ENCODE peak calls at places on chromosomes 16 and 17, in ten cellular contexts. T is lung, Z is IMR-90, P is tibial artery, N is heart right ventricle, G is dorsolateral prefrontal cortex, H is cardiac muscle cell, V is brain microvascular endothelial cell, S is spleen, C is esophagus squamous epithelium. B is an unnamed sample.

GRCh38 chr17:64580384-64581307 is 73.9 kb downstream of the CEP95 start:
- DNase-seq in T (no peak), Z (no peak), P (no peak), N (no peak), G (no peak), H (no peak), V (no peak), S (no peak), C (no peak), B (no peak)

GRCh38 chr16:371729-372521 is 1.6 kb upstream of the MRPL28 start:
- DNase-seq in T (no peak), Z (no peak), P (no peak), N (no peak), G (no peak), H (no peak), V (no peak), S (peak), C (no peak), B (peak)

GRCh38 chr17:29048440-29049360 is 5.8 kb downstream of the PIPOX start:
- DNase-seq in T (no peak), Z (peak), P (no peak), N (no peak), G (no peak), H (peak), V (peak), S (no peak), C (no peak), B (no peak)

GRCh38 chr16:56317998-56318912 is 107.1 kb downstream of the AMFR start:
- DNase-seq in T (peak), Z (peak), P (peak), N (peak), G (peak), H (peak), V (peak), S (peak), C (no peak), B (peak)

GRCh38 chr17:42596386-42596785 is 12.8 kb downstream of the RETREG3 start:
- DNase-seq in T (no peak), Z (no peak), P (no peak), N (no peak), G (no peak), H (no peak), V (no peak), S (no peak), C (no peak), B (no peak)

GRCh38 chr16:1385232-1385631 is 29.3 kb downstream of the UNKL start:
- DNase-seq in T (no peak), Z (no peak), P (no peak), N (no peak), G (no peak), H (no peak), V (no peak), S (no peak), C (no peak), B (no peak)

GRCh38 chr17:48483004-48483403 is 47.8 kb downstream of the HOXB1 start:
- DNase-seq in T (no peak), Z (no peak), P (no peak), N (no peak), G (no peak), H (no peak), V (no peak), S (no peak), C (no peak), B (no peak)

GRCh38 chr16:67528222-67528869 is at the start of gene RIPOR1:
- DNase-seq in T (no peak), Z (no peak), P (peak), N (peak), G (no peak), H (peak), V (no peak), S (peak), C (no peak), B (peak)

GRCh38 chr16:88649924-88650748 is 717 bp downstream of the CYBA start:
- DNase-seq in T (no peak), Z (peak), P (peak), N (peak), G (no peak), H (peak), V (no peak), S (peak), C (no peak), B (peak)

GRCh38 chr16:12186774-12187335 is 210.3 kb downstream of the SNX29 start:
- DNase-seq in T (no peak), Z (peak), P (no peak), N (no peak), G (no peak), H (no peak), V (peak), S (no peak), C (no peak), B (no peak)

GRCh38 chr17:79609616-79610150 is 1.2 kb downstream of the RBFOX3 start:
- DNase-seq in T (no peak), Z (no peak), P (no peak), N (no peak), G (no peak), H (no peak), V (no peak), S (no peak), C (no peak), B (no peak)

GRCh38 chr16:47905771-47906170 is 250.0 kb downstream of the ABCC12 start:
- DNase-seq in T (no peak), Z (peak), P (no peak), N (no peak), G (no peak), H (no peak), V (peak), S (no peak), C (no peak), B (no peak)

GRCh38 chr16:75017670-75018525 is 19.1 kb downstream of the ZNRF1 start:
- DNase-seq in T (no peak), Z (no peak), P (no peak), N (no peak), G (no peak), H (no peak), V (no peak), S (no peak), C (no peak), B (no peak)

GRCh38 chr16:49127103-49127502 is 154.5 kb downstream of the CBLN1 start:
- DNase-seq in T (no peak), Z (no peak), P (no peak), N (no peak), G (no peak), H (peak), V (no peak), S (no peak), C (no peak), B (no peak)

GRCh38 chr17:81813371-81813684 is 9.4 kb downstream of the GCGR start:
- DNase-seq in T (no peak), Z (no peak), P (no peak), N (no peak), G (no peak), H (no peak), V (no peak), S (no peak), C (no peak), B (no peak)

GRCh38 chr17:71821512-71821911 is 299.3 kb upstream of the SOX9 start:
- DNase-seq in T (no peak), Z (no peak), P (no peak), N (no peak), G (no peak), H (no peak), V (no peak), S (no peak), C (no peak), B (no peak)

GRCh38 chr17:3385869-3386816 is at the start of gene OR3A2:
- DNase-seq in T (no peak), Z (no peak), P (no peak), N (no peak), G (no peak), H (no peak), V (no peak), S (no peak), C (no peak), B (no peak)

GRCh38 chr16:30395155-30395991 is at the start of gene ZNF48:
- DNase-seq in T (peak), Z (peak), P (peak), N (peak), G (peak), H (peak), V (peak), S (peak), C (no peak), B (peak)

GRCh38 chr17:42288078-42288984 is at the start of gene STAT5A:
- DNase-seq in T (peak), Z (peak), P (peak), N (peak), G (peak), H (peak), V (peak), S (peak), C (peak), B (peak)

GRCh38 chr17:73182616-73183310 is 10.1 kb upstream of the COG1 start:
- DNase-seq in T (no peak), Z (no peak), P (peak), N (no peak), G (no peak), H (no peak), V (no peak), S (no peak), C (no peak), B (no peak)

GRCh38 chr17:49779730-49780220 is 8.7 kb upstream of the KAT7 start:
- DNase-seq in T (no peak), Z (peak), P (no peak), N (no peak), G (peak), H (peak), V (peak), S (no peak), C (no peak), B (no peak)

GRCh38 chr17:79814966-79815835 is 18.3 kb upstream of the CBX8 start:
- DNase-seq in T (peak), Z (no peak), P (no peak), N (peak), G (no peak), H (no peak), V (no peak), S (no peak), C (no peak), B (peak)

GRCh38 chr16:84065536-84066132 is 23.0 kb upstream of the SLC38A8 start:
- DNase-seq in T (no peak), Z (peak), P (no peak), N (no peak), G (peak), H (peak), V (peak), S (peak), C (no peak), B (no peak)

GRCh38 chr17:8900626-8901585 is 33.4 kb upstream of the PIK3R6 start:
- DNase-seq in T (no peak), Z (no peak), P (peak), N (no peak), G (no peak), H (no peak), V (no peak), S (no peak), C (no peak), B (no peak)

GRCh38 chr16:912684-913613 is 57.8 kb downstream of the LMF1 start:
- DNase-seq in T (no peak), Z (no peak), P (no peak), N (no peak), G (peak), H (no peak), V (no peak), S (no peak), C (no peak), B (no peak)

GRCh38 chr17:40349477-40350409 is 14.8 kb downstream of the GJD3 start:
- DNase-seq in T (no peak), Z (peak), P (no peak), N (no peak), G (no peak), H (no peak), V (no peak), S (peak), C (no peak), B (no peak)

GRCh38 chr17:2025220-2025621 is at the start of gene RTN4RL1:
- DNase-seq in T (peak), Z (no peak), P (peak), N (peak), G (peak), H (peak), V (no peak), S (peak), C (no peak), B (peak)

GRCh38 chr16:72894291-72895151 is 153.4 kb downstream of the ZFHX3 start:
- DNase-seq in T (no peak), Z (peak), P (peak), N (no peak), G (no peak), H (no peak), V (peak), S (no peak), C (no peak), B (no peak)

GRCh38 chr17:29583324-29584248 is 5.9 kb downstream of the GIT1 start:
- DNase-seq in T (no peak), Z (no peak), P (no peak), N (no peak), G (no peak), H (no peak), V (no peak), S (no peak), C (no peak), B (no peak)

GRCh38 chr16:12735805-12736204 is 67.9 kb downstream of the CPPED1 start:
- DNase-seq in T (no peak), Z (no peak), P (no peak), N (no peak), G (no peak), H (no peak), V (no peak), S (no peak), C (no peak), B (no peak)

GRCh38 chr16:26569793-26570192 is 496.9 kb upstream of the C16orf82 start:
- DNase-seq in T (no peak), Z (no peak), P (no peak), N (no peak), G (peak), H (peak), V (no peak), S (no peak), C (no peak), B (no peak)

GRCh38 chr16:78286076-78286475 is 186.6 kb downstream of the WWOX start:
- DNase-seq in T (no peak), Z (no peak), P (no peak), N (no peak), G (no peak), H (no peak), V (no peak), S (no peak), C (no peak), B (no peak)

GRCh38 chr16:31135535-31136286 is at the start of gene PRSS8:
- DNase-seq in T (peak), Z (no peak), P (peak), N (no peak), G (no peak), H (peak), V (no peak), S (no peak), C (no peak), B (peak)

GRCh38 chr16:30527635-30528178 is 1.3 kb upstream of the ZNF768 start:
- DNase-seq in T (no peak), Z (no peak), P (no peak), N (no peak), G (no peak), H (no peak), V (no peak), S (peak), C (no peak), B (peak)

GRCh38 chr16:4298761-4299522 is 16.9 kb upstream of the GLIS2 start:
- DNase-seq in T (peak), Z (peak), P (peak), N (peak), G (peak), H (peak), V (peak), S (no peak), C (no peak), B (peak)

GRCh38 chr16:86325360-86325759 is 185.0 kb upstream of the FOXF1 start:
- DNase-seq in T (no peak), Z (no peak), P (no peak), N (no peak), G (no peak), H (no peak), V (no peak), S (no peak), C (no peak), B (no peak)

GRCh38 chr16:77307764-77308561 is 108.8 kb downstream of the SYCE1L start:
- DNase-seq in T (no peak), Z (peak), P (no peak), N (no peak), G (no peak), H (no peak), V (peak), S (no peak), C (no peak), B (no peak)

GRCh38 chr17:80692931-80693467 is 148.4 kb downstream of the RPTOR start:
- DNase-seq in T (no peak), Z (no peak), P (no peak), N (no peak), G (no peak), H (no peak), V (no peak), S (no peak), C (no peak), B (no peak)

GRCh38 chr17:16300554-16300953 is 52.7 kb downstream of the CENPV start:
- DNase-seq in T (no peak), Z (no peak), P (no peak), N (no peak), G (no peak), H (no peak), V (no peak), S (no peak), C (no peak), B (no peak)

DNA sequence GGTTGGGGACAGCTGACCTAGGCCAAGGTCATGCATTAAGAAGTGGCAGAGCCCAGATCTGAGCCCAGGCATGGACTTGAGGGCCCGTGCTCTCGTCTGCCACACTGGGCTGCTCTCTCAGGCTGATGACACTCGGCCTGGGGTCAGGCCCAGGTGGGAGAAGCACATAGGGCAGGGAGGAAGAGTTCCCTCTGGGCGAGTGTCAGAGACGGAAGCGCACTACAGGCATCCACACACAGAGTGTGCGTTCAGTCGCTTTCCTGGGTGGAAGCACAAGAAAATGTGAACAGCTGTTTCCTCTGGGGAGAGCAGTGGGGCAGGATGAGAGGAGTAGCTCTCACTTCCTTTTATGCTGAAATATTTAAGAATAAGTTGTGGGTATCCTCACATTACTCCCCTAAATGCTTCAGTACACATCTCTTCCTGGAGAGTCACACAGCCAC is 59.7 kb downstream of the B9D1 start:
- DNase-seq in T (no peak), Z (no peak), P (no peak), N (no peak), G (no peak), H (no peak), V (no peak), S (peak), C (no peak), B (peak)
- H3K27ac ChIP-seq in T (peak), Z (no peak), P (no peak), N (peak), G (peak), H (peak), V (no peak), S (peak), C (peak), B (no peak)

DNA sequence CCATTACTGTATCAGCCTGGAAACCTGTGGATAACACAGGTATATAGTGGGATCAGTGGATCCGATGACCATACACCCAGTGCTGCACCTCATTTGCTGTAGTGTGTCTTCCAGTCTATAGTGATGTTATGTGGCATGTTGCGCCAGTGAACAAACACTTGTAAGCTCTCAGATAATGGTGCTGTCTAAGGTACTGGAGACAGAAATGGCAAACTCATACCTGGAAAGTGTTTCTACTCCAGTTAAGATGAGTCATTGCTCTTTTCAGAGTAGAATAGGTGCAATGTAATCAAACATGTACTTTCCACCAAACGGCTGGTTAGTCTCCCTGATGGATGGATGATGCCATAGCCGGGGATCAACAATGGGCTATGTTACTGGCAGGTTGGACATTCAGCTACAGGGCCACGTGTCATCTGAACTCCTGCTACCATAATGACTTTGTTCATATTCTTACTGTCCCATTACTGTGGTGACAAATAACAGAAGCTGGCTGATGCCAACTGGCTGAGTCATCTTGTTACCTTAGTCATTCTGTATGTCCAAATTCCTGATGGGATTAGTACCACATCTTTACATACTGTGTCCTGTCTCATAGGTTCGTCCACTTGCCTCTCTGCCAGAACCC is 6.3 kb downstream of the CCL11 start:
- DNase-seq in T (no peak), Z (no peak), P (no peak), N (no peak), G (no peak), H (no peak), V (no peak), S (no peak), C (no peak), B (no peak)
- H3K27ac ChIP-seq in T (no peak), Z (no peak), P (no peak), N (no peak), G (no peak), H (no peak), V (no peak), S (no peak), C (no peak), B (no peak)

GRCh38 chr17:68516732-68517131 is 4.5 kb downstream of the PRKAR1A start:
- DNase-seq in T (no peak), Z (peak), P (no peak), N (no peak), G (no peak), H (no peak), V (no peak), S (no peak), C (no peak), B (no peak)

GRCh38 chr17:68513932-68514331 is 1.7 kb downstream of the PRKAR1A start:
- DNase-seq in T (no peak), Z (no peak), P (no peak), N (no peak), G (no peak), H (no peak), V (no peak), S (no peak), C (no peak), B (no peak)

GRCh38 chr17:68512967-68513474 is 791 bp downstream of the PRKAR1A start:
- DNase-seq in T (no peak), Z (peak), P (no peak), N (no peak), G (no peak), H (peak), V (peak), S (no peak), C (no peak), B (no peak)

GRCh38 chr17:68515238-68515637 is 3.0 kb downstream of the PRKAR1A start:
- DNase-seq in T (no peak), Z (no peak), P (no peak), N (no peak), G (no peak), H (peak), V (peak), S (no peak), C (no peak), B (no peak)

GRCh38 chr17:68514809-68515208 is 2.6 kb downstream of the PRKAR1A start:
- DNase-seq in T (no peak), Z (peak), P (no peak), N (no peak), G (no peak), H (no peak), V (peak), S (no peak), C (no peak), B (no peak)
- H3K27ac ChIP-seq in T (peak), Z (no peak), P (no peak), N (peak), G (peak), H (peak), V (peak), S (peak), C (peak), B (peak)

GRCh38 chr17:66531826-66532439 is 229.5 kb downstream of the PRKCA start:
- DNase-seq in T (no peak), Z (peak), P (no peak), N (no peak), G (peak), H (no peak), V (no peak), S (no peak), C (no peak), B (no peak)

GRCh38 chr17:66535611-66536010 is 233.2 kb downstream of the PRKCA start:
- DNase-seq in T (no peak), Z (no peak), P (no peak), N (no peak), G (no peak), H (no peak), V (no peak), S (no peak), C (no peak), B (no peak)

GRCh38 chr17:66537518-66537917 is 235.1 kb downstream of the PRKCA start:
- DNase-seq in T (no peak), Z (no peak), P (no peak), N (no peak), G (no peak), H (no peak), V (no peak), S (no peak), C (no peak), B (no peak)

GRCh38 chr17:66538776-66539175 is 236.4 kb downstream of the PRKCA start:
- DNase-seq in T (no peak), Z (no peak), P (no peak), N (no peak), G (no peak), H (no peak), V (no peak), S (no peak), C (no peak), B (no peak)

DNA sequence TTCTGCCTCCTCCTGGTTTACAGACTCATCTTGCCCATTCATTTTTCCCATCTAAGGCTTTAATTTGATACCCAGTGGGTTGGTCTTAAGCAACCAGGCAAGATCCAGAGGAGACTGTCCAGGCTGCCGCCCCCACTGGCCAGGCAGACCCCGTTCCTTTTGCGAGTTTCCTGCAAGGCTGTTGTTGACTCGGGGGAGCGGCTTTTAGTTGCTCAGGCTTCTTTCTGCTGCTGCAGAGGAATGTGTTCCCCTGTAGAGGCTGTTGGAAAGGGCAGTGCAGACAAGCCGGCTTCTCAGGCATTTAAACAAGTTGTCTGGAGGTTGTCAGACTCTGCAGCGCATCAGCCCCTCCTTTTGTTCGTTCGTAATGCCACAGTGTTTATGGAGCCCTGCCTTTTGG is 231.2 kb downstream of the PRKCA start:
- DNase-seq in T (no peak), Z (peak), P (no peak), N (no peak), G (no peak), H (peak), V (peak), S (no peak), C (no peak), B (no peak)
- H3K27ac ChIP-seq in T (no peak), Z (peak), P (no peak), N (no peak), G (peak), H (peak), V (no peak), S (no peak), C (no peak), B (no peak)

B was measured in kidney.